ENCODE peak calls at places on chromosomes 12 and 14, in eight cellular contexts. Q is foreskin fibroblast; Z is SW480; W is HFFc6; V is Right ventricle myocardium superior; N is body of pancreas; G is progenitor cell of endocrine pancreas; P is effector memory CD4-positive, alpha-beta T cell. J is an unnamed sample.

GRCh38 chr14:75662966-75663365 is 1.9 kb downstream of the TTLL5 start:
- DNase-seq in Q (peak), Z (no peak), W (no peak), V (no peak), N (no peak), G (no peak), P (no peak), J (peak)

GRCh38 chr12:2614341-2614740 is 180.4 kb upstream of the FKBP4 start:
- DNase-seq in Q (no peak), Z (no peak), W (no peak), V (no peak), N (no peak), G (no peak), P (no peak), J (no peak)

GRCh38 chr14:93005838-93006237 is 82.9 kb downstream of the CHGA start:
- DNase-seq in Q (no peak), Z (no peak), W (no peak), V (no peak), N (no peak), G (no peak), P (no peak), J (no peak)

GRCh38 chr14:41925409-41925808 is 318.7 kb downstream of the LRFN5 start:
- DNase-seq in Q (no peak), Z (peak), W (no peak), V (no peak), N (peak), G (no peak), P (no peak), J (no peak)

GRCh38 chr14:73173092-73173735 is 36.9 kb downstream of the PSEN1 start:
- DNase-seq in Q (peak), Z (peak), W (peak), V (no peak), N (no peak), G (no peak), P (no peak), J (peak)

GRCh38 chr14:72801381-72801812 is 92.5 kb downstream of the DPF3 start:
- DNase-seq in Q (peak), Z (peak), W (peak), V (no peak), N (no peak), G (no peak), P (no peak), J (peak)

GRCh38 chr14:104633276-104633861 is 28.8 kb upstream of the TMEM179 start:
- DNase-seq in Q (no peak), Z (no peak), W (no peak), V (no peak), N (no peak), G (no peak), P (no peak), J (no peak)

GRCh38 chr12:54141534-54142475 is 47.0 kb downstream of the SMUG1 start:
- DNase-seq in Q (peak), Z (no peak), W (peak), V (no peak), N (no peak), G (no peak), P (no peak), J (peak)

GRCh38 chr12:69388371-69388770 is 28.8 kb downstream of the YEATS4 start:
- DNase-seq in Q (peak), Z (peak), W (peak), V (no peak), N (no peak), G (no peak), P (no peak), J (peak)

GRCh38 chr12:124140889-124141550 is 153.9 kb upstream of the RFLNA start:
- DNase-seq in Q (no peak), Z (no peak), W (no peak), V (no peak), N (no peak), G (no peak), P (no peak), J (no peak)

GRCh38 chr14:88098128-88098527 is 93.2 kb downstream of the GPR65 start:
- DNase-seq in Q (no peak), Z (no peak), W (no peak), V (no peak), N (no peak), G (no peak), P (no peak), J (no peak)

GRCh38 chr14:70034257-70034656 is 154.5 kb downstream of the SLC8A3 start:
- DNase-seq in Q (no peak), Z (no peak), W (no peak), V (no peak), N (no peak), G (no peak), P (no peak), J (no peak)

GRCh38 chr12:128637616-128638606 is 185.8 kb downstream of the SLC15A4 start:
- DNase-seq in Q (no peak), Z (no peak), W (no peak), V (no peak), N (no peak), G (no peak), P (no peak), J (no peak)

GRCh38 chr14:21768116-21768874 is 94.7 kb upstream of the OR4E1 start:
- DNase-seq in Q (no peak), Z (peak), W (no peak), V (no peak), N (no peak), G (no peak), P (no peak), J (peak)

GRCh38 chr12:131818821-131819585 is 9.2 kb upstream of the MMP17 start:
- DNase-seq in Q (no peak), Z (no peak), W (no peak), V (no peak), N (no peak), G (no peak), P (no peak), J (no peak)

GRCh38 chr12:15783288-15783687 is 5.9 kb downstream of the EPS8 start:
- DNase-seq in Q (no peak), Z (no peak), W (no peak), V (no peak), N (no peak), G (no peak), P (no peak), J (no peak)

GRCh38 chr14:22393796-22394195 is 195.2 kb downstream of the DAD1 start:
- DNase-seq in Q (no peak), Z (no peak), W (no peak), V (no peak), N (no peak), G (no peak), P (no peak), J (no peak)

GRCh38 chr12:6949063-6949594 is 2.0 kb upstream of the PTPN6 start:
- DNase-seq in Q (no peak), Z (no peak), W (no peak), V (peak), N (no peak), G (no peak), P (no peak), J (no peak)

GRCh38 chr12:132269266-132269968 is 60.0 kb downstream of the GALNT9 start:
- DNase-seq in Q (no peak), Z (no peak), W (no peak), V (no peak), N (no peak), G (no peak), P (no peak), J (no peak)

GRCh38 chr14:34170891-34171290 is 220.0 kb upstream of the EGLN3 start:
- DNase-seq in Q (no peak), Z (no peak), W (no peak), V (no peak), N (no peak), G (no peak), P (no peak), J (no peak)

GRCh38 chr12:32789446-32789845 is 33.7 kb upstream of the YARS2 start:
- DNase-seq in Q (no peak), Z (no peak), W (no peak), V (no peak), N (no peak), G (no peak), P (no peak), J (no peak)

GRCh38 chr14:76917759-76918175 is 91.6 kb downstream of the LRRC74A start:
- DNase-seq in Q (no peak), Z (no peak), W (no peak), V (peak), N (peak), G (no peak), P (no peak), J (no peak)

GRCh38 chr14:70714055-70714550 is 72.4 kb downstream of the TTC9 start:
- DNase-seq in Q (peak), Z (peak), W (peak), V (no peak), N (peak), G (peak), P (no peak), J (peak)

GRCh38 chr14:92154283-92154942 is 32.6 kb downstream of the CPSF2 start:
- DNase-seq in Q (no peak), Z (no peak), W (no peak), V (no peak), N (no peak), G (no peak), P (no peak), J (no peak)

GRCh38 chr12:129753596-129753995 is 150.2 kb downstream of the TMEM132D start:
- DNase-seq in Q (no peak), Z (no peak), W (no peak), V (no peak), N (no peak), G (no peak), P (no peak), J (no peak)

GRCh38 chr12:59113831-59114273 is 193.5 kb upstream of the LRIG3 start:
- DNase-seq in Q (peak), Z (peak), W (peak), V (peak), N (peak), G (peak), P (no peak), J (peak)

GRCh38 chr12:51819851-51820720 is 28.4 kb downstream of the FIGNL2 start:
- DNase-seq in Q (no peak), Z (peak), W (no peak), V (peak), N (peak), G (no peak), P (no peak), J (no peak)

GRCh38 chr12:64385468-64385867 is 5.1 kb downstream of the C12orf56 start:
- DNase-seq in Q (peak), Z (no peak), W (peak), V (no peak), N (no peak), G (no peak), P (no peak), J (peak)

GRCh38 chr14:27026097-27026496 is 428.3 kb upstream of the NOVA1 start:
- DNase-seq in Q (no peak), Z (no peak), W (no peak), V (no peak), N (no peak), G (no peak), P (no peak), J (no peak)

GRCh38 chr14:41280745-41281144 is 325.9 kb upstream of the LRFN5 start:
- DNase-seq in Q (no peak), Z (no peak), W (no peak), V (no peak), N (no peak), G (no peak), P (no peak), J (no peak)

GRCh38 chr12:68207276-68207675 is 18.3 kb downstream of the IL26 start:
- DNase-seq in Q (no peak), Z (no peak), W (no peak), V (no peak), N (no peak), G (no peak), P (no peak), J (no peak)

GRCh38 chr14:91335191-91336092 is 82.2 kb downstream of the CCDC88C start:
- DNase-seq in Q (no peak), Z (no peak), W (no peak), V (no peak), N (no peak), G (no peak), P (no peak), J (no peak)

GRCh38 chr14:58151264-58151700 is 731 bp downstream of the ARMH4 start:
- DNase-seq in Q (no peak), Z (no peak), W (no peak), V (no peak), N (no peak), G (peak), P (no peak), J (no peak)

GRCh38 chr12:115075552-115076170 is 391.7 kb upstream of the TBX3 start:
- DNase-seq in Q (no peak), Z (no peak), W (no peak), V (no peak), N (no peak), G (no peak), P (no peak), J (no peak)

GRCh38 chr14:104187121-104187889 is 48.9 kb downstream of the KIF26A start:
- DNase-seq in Q (no peak), Z (peak), W (no peak), V (no peak), N (peak), G (no peak), P (no peak), J (no peak)

GRCh38 chr12:106907411-106907810 is 48.3 kb upstream of the TMEM263 start:
- DNase-seq in Q (no peak), Z (no peak), W (no peak), V (no peak), N (no peak), G (no peak), P (no peak), J (no peak)

GRCh38 chr14:101879212-101880015 is 85.0 kb upstream of the DYNC1H1 start:
- DNase-seq in Q (no peak), Z (no peak), W (no peak), V (no peak), N (no peak), G (no peak), P (no peak), J (no peak)

GRCh38 chr12:104011265-104011664 is 38.7 kb downstream of the GLT8D2 start:
- DNase-seq in Q (peak), Z (no peak), W (peak), V (no peak), N (no peak), G (no peak), P (no peak), J (peak)

GRCh38 chr12:110279976-110280783 is 867 bp upstream of the ATP2A2 start:
- DNase-seq in Q (peak), Z (peak), W (no peak), V (peak), N (peak), G (peak), P (peak), J (no peak)

GRCh38 chr12:21542412-21542811 is 16.3 kb downstream of the SPX start:
- DNase-seq in Q (no peak), Z (no peak), W (no peak), V (no peak), N (no peak), G (no peak), P (no peak), J (no peak)

J was measured in EL.